ENCODE peak calls at places on chromosomes 3 and 15, in four cellular contexts. J is mucosa of descending colon, R is cardiac fibroblast, U is NT2/D1. Y is an unnamed sample.
A peak's percentile ranks its signal among the peaks of the same experiment; 100 is the strongest.

GRCh38 chr3:171778493-171778892 is 31.8 kb downstream of the PLD1 start:
- DNase-seq in J (no peak), R (no peak), U (no peak), Y (no peak)

GRCh38 chr3:25428003-25428861 is at the start of gene RARB:
- DNase-seq in J (peak; percentile 52), R (peak; percentile 97), U (peak; percentile 52), Y (no peak)

GRCh38 chr3:14587733-14588360 is 47.7 kb upstream of the GRIP2 start:
- DNase-seq in J (no peak), R (peak; percentile 79), U (no peak), Y (no peak)

GRCh38 chr3:33035596-33035995 is 61.4 kb downstream of the GLB1 start:
- DNase-seq in J (no peak), R (peak; percentile 84), U (no peak), Y (no peak)

GRCh38 chr15:77838595-77838994 is 205.9 kb upstream of the LINGO1 start:
- DNase-seq in J (peak; percentile 4), R (no peak), U (no peak), Y (no peak)

GRCh38 chr3:73461582-73461981 is 163.2 kb downstream of the PDZRN3 start:
- DNase-seq in J (no peak), R (peak; percentile 81), U (no peak), Y (no peak)

GRCh38 chr3:190655933-190656332 is 142.0 kb downstream of the IL1RAP start:
- DNase-seq in J (no peak), R (no peak), U (no peak), Y (no peak)

GRCh38 chr3:169812844-169813677 is at the start of the genes LRRC34 and LRRIQ4:
- DNase-seq in J (peak; percentile 73), R (peak; percentile 91), U (peak; percentile 89), Y (peak; percentile 91)

GRCh38 chr3:118909751-118910150 is 124.9 kb downstream of the IGSF11 start:
- DNase-seq in J (no peak), R (no peak), U (no peak), Y (no peak)

GRCh38 chr15:44738340-44738984 is 2.1 kb downstream of the TRIM69 start:
- DNase-seq in J (no peak), R (peak; percentile 80), U (no peak), Y (peak; percentile 62)

GRCh38 chr3:175914785-175915184 is 1055.7 kb downstream of the NAALADL2 start:
- DNase-seq in J (no peak), R (peak; percentile 14), U (no peak), Y (no peak)

GRCh38 chr15:65962187-65962586 is 92.9 kb downstream of the RAB11A start:
- DNase-seq in J (no peak), R (peak; percentile 11), U (no peak), Y (no peak)

GRCh38 chr3:24829632-24830229 is 335.1 kb upstream of the THRB start:
- DNase-seq in J (peak; percentile 50), R (no peak), U (no peak), Y (no peak)

GRCh38 chr3:32442766-32443165 is 51.1 kb downstream of the CMTM7 start:
- DNase-seq in J (no peak), R (peak; percentile 51), U (no peak), Y (no peak)

DNA sequence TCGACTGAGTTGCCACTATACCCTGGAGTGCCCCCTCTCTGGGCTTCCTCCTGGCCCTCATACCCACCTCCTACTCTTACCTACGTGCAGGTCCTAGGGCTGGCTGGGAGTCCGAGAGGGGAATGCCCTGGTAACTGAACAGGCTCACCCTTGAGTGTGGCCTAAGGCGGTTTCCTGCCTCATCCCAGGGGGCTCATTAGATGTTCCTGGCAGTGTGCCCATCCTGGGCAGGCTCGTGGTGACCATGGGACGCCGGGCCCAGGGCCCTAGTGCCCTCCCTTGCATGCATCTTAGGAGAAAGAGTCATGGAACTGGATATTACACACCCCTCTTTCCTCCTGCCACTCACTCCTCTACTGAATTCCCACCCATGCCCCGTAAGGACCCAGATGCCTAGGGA is 2.8 kb downstream of the SEMA4B start:
- DNase-seq in J (no peak), R (peak; percentile 44), U (no peak), Y (no peak)
- H3K4me3 ChIP-seq in J (no peak overlapping the region), R (no peak overlapping the region), U (no peak overlapping the region), Y (no peak overlapping the region)

DNA sequence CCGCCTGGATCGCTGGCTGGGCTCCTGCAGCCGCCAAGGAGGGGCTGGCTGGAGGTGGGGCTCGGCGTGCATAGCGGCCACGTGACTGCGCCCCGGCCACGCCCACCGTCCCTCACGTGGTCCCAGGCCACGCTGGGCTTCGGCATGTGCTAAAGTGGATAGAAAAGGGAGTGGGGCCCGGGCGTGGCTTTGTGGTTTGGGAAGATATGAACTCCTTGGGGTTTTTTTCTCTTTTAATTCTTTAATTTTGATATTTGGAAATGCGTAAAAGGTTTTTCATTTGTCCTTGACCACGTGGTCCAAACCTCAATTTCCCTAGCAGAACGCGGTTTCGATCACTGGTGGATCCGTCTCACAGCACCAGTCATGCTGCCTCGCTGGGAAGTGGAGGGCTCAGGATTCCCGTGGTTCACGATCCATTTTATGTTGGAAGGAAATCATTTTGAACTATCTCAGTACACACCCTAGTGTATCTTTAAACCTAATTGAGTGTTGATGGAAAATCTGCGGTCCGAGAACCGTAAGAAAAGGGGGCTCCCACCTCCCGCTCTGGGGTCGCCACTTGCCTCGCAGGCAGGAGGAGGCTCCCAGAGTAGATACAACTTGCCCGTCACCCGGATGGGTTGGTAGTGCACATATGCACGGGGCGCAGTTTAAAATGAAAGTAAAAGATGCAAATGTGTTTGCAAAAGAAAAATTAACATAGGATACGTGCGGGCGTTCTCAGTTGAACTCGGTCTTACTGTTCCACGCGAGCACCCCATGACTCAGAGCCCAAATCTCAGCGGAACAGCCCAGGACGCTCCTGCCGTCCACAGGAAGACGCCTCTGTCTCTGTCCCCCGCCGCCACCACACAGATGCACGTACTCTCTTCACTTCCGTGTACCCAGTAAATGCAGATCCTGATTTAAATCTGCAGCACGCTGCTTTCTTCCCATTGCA is 141.9 kb downstream of the PGPEP1L start:
- DNase-seq in J (peak; percentile 86), R (peak; percentile 82), U (no peak), Y (peak; percentile 71)
- H3K4me3 ChIP-seq in J (peak overlapping the region; percentile 10), R (peak overlapping the region; percentile 50), U (no peak overlapping the region), Y (peak overlapping the region; percentile 72)

GRCh38 chr15:73366766-73367623 is 1.8 kb downstream of the HCN4 start:
- DNase-seq in J (no peak), R (no peak), U (no peak), Y (no peak)

GRCh38 chr15:73370151-73370550 is 1.4 kb upstream of the HCN4 start:
- DNase-seq in J (no peak), R (no peak), U (no peak), Y (no peak)

GRCh38 chr15:73369073-73369694 is 426 bp upstream of the HCN4 start:
- DNase-seq in J (no peak), R (no peak), U (no peak), Y (no peak)

GRCh38 chr15:73368301-73369072 is at the start of gene HCN4:
- DNase-seq in J (no peak), R (no peak), U (peak; percentile 84), Y (no peak)

GRCh38 chr15:73367624-73368300 is 996 bp downstream of the HCN4 start:
- DNase-seq in J (no peak), R (no peak), U (no peak), Y (no peak)
- H3K4me3 ChIP-seq in J (no peak overlapping the region), R (no peak overlapping the region), U (peak overlapping the region; percentile 77), Y (no peak overlapping the region)

GRCh38 chr15:29517829-29518228 is 248.2 kb upstream of the NSMCE3 start:
- DNase-seq in J (no peak), R (no peak), U (no peak), Y (no peak)
- H3K4me3 ChIP-seq in J (no peak overlapping the region), R (no peak overlapping the region), U (no peak overlapping the region), Y (no peak overlapping the region)

GRCh38 chr3:16885588-16885903 is 791 bp downstream of the PLCL2 start:
- DNase-seq in J (no peak), R (no peak), U (no peak), Y (no peak)
- H3K4me3 ChIP-seq in J (peak overlapping the region; percentile 77), R (peak overlapping the region; percentile 80), U (peak overlapping the region; percentile 60), Y (peak overlapping the region; percentile 82)

GRCh38 chr3:43291546-43291945 is 5.2 kb downstream of the SNRK start:
- DNase-seq in J (no peak), R (no peak), U (no peak), Y (no peak)

GRCh38 chr3:43288366-43288765 is 2.0 kb downstream of the SNRK start:
- DNase-seq in J (no peak), R (peak; percentile 51), U (no peak), Y (peak; percentile 19)

GRCh38 chr3:43288850-43289249 is 2.5 kb downstream of the SNRK start:
- DNase-seq in J (no peak), R (no peak), U (no peak), Y (no peak)

GRCh38 chr3:43289401-43289800 is 3.1 kb downstream of the SNRK start:
- DNase-seq in J (no peak), R (no peak), U (no peak), Y (no peak)

DNA sequence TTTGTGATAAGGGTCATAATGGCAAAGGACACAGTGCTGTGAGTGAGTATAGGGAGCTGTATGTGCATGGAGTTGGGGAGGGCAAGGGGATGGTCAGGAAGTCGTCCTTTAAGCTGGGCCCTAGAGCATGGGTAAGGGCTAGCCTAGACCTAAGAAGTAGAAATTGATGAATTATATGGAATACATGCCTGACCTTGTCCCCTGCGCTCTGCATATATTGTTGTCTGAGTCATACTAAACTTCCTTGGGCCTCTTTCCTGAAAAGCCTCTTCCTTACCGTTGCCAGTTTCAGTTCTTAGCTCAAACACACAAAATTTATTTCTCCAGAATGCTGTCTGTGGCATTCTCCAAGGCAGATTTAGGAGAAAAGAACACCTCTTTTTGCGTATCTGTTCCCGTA is 4.6 kb downstream of the SNRK start:
- DNase-seq in J (no peak), R (peak; percentile 47), U (no peak), Y (no peak)
- H3K4me3 ChIP-seq in J (no peak overlapping the region), R (no peak overlapping the region), U (no peak overlapping the region), Y (no peak overlapping the region)

DNA sequence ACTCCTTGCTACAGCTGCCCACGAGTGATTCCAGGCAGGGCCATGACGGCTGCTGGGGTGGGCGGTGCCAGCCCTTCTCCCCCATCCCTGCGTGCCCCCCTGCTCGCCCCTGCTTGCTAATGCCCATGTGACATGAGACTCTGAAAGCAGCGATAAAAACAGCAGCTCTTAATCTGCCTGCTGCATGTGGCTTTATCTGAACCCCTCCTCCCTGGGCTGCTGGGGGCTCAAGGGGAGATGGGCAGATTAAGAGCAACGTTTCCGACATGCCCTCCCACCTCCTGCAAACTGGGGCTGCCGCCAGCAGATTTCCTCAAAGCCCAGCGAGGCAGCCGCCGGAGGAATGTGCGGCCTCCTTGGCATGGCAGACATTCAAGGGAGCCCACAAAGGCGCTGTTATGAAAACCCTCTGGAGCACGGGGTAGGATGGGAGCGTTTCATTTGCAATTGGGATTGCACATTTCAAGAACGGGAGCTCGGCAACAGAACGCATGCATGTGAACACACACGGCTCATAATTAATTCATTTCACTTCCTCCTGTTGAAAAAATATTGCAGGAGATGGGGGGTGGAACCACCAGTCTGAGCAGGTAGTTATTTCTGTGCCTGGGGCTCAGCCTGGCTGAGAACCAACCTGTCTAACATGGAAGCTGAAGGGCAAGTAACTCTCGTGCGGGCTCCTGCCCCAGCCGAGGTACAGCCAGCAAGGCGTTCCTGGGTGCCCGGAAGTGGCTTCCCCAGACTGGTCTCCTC is 504.2 kb upstream of the PROK2 start:
- DNase-seq in J (no peak), R (peak; percentile 19), U (no peak), Y (no peak)
- H3K4me3 ChIP-seq in J (no peak overlapping the region), R (no peak overlapping the region), U (no peak overlapping the region), Y (no peak overlapping the region)

GRCh38 chr15:57198654-57199241 is 177.6 kb upstream of the CGNL1 start:
- DNase-seq in J (no peak), R (no peak), U (peak; percentile 78), Y (no peak)
- H3K4me3 ChIP-seq in J (no peak overlapping the region), R (no peak overlapping the region), U (no peak overlapping the region), Y (no peak overlapping the region)